ENCODE peak calls at places on chromosomes 16 and 17, in five cellular contexts. G is foreskin fibroblast, C is bronchial epithelial cell, R is upper lobe of right lung, S is NB4. J is an unnamed sample.

GRCh38 chr16:24141466-24141865 is 114.7 kb upstream of the CACNG3 start:
- DNase-seq in G (no peak), C (no peak), R (no peak), S (no peak), J (no peak)

GRCh38 chr17:28982191-28982793 is 23.5 kb downstream of the SEZ6 start:
- DNase-seq in G (no peak), C (no peak), R (no peak), S (peak), J (peak)

GRCh38 chr17:39729280-39729851 is 966 bp downstream of the MIEN1 start:
- DNase-seq in G (no peak), C (no peak), R (no peak), S (no peak), J (no peak)

GRCh38 chr16:27259710-27260109 is 8.9 kb downstream of the NSMCE1 start:
- DNase-seq in G (no peak), C (no peak), R (no peak), S (no peak), J (no peak)

GRCh38 chr16:69831212-69832123 is 69.3 kb downstream of the WWP2 start:
- DNase-seq in G (peak), C (peak), R (no peak), S (no peak), J (peak)

GRCh38 chr17:41975099-41976083 is 8.8 kb downstream of the CNP start:
- DNase-seq in G (peak), C (no peak), R (no peak), S (no peak), J (no peak)

GRCh38 chr17:59791603-59792457 is 84.4 kb downstream of the VMP1 start:
- DNase-seq in G (no peak), C (no peak), R (no peak), S (no peak), J (peak)

GRCh38 chr17:20008242-20009051 is 712 bp upstream of the SPECC1 start:
- DNase-seq in G (no peak), C (peak), R (no peak), S (peak), J (no peak)

GRCh38 chr17:17018612-17019429 is 23.4 kb upstream of the MPRIP start:
- DNase-seq in G (no peak), C (peak), R (peak), S (no peak), J (no peak)

GRCh38 chr16:30005341-30006094 is 5.3 kb downstream of the DOC2A start:
- DNase-seq in G (no peak), C (no peak), R (no peak), S (peak), J (peak)

GRCh38 chr16:5379948-5380347 is 282.4 kb upstream of the EEF2KMT start:
- DNase-seq in G (no peak), C (no peak), R (no peak), S (no peak), J (no peak)

GRCh38 chr16:47469227-47469626 is 8.1 kb downstream of the PHKB start:
- DNase-seq in G (no peak), C (no peak), R (no peak), S (no peak), J (no peak)

GRCh38 chr16:7321661-7322060 is 11.0 kb upstream of the RBFOX1 start:
- DNase-seq in G (no peak), C (no peak), R (no peak), S (peak), J (no peak)

GRCh38 chr16:27204232-27204915 is 1.0 kb downstream of the KDM8 start:
- DNase-seq in G (no peak), C (no peak), R (no peak), S (no peak), J (no peak)

GRCh38 chr16:20611350-20611902 is 35.3 kb upstream of the ACSM2B start:
- DNase-seq in G (no peak), C (no peak), R (peak), S (no peak), J (no peak)

GRCh38 chr16:74778646-74779045 is 4.0 kb upstream of the FA2H start:
- DNase-seq in G (no peak), C (no peak), R (no peak), S (no peak), J (no peak)

GRCh38 chr17:59330314-59330942 is 1.0 kb upstream of the YPEL2 start:
- DNase-seq in G (no peak), C (peak), R (peak), S (peak), J (peak)

GRCh38 chr17:57783338-57783742 is 38.2 kb upstream of the CCDC182 start:
- DNase-seq in G (peak), C (peak), R (peak), S (peak), J (peak)

GRCh38 chr17:44788139-44788538 is 29.4 kb downstream of the ADAM11 start:
- DNase-seq in G (no peak), C (no peak), R (peak), S (no peak), J (no peak)

GRCh38 chr16:56281256-56281805 is 90.0 kb downstream of the GNAO1 start:
- DNase-seq in G (no peak), C (peak), R (no peak), S (peak), J (no peak)

GRCh38 chr17:6448473-6448872 is 4.2 kb downstream of the PIMREG start:
- DNase-seq in G (no peak), C (no peak), R (no peak), S (no peak), J (no peak)

GRCh38 chr16:76946879-76947278 is 244.1 kb upstream of the MON1B start:
- DNase-seq in G (peak), C (peak), R (no peak), S (peak), J (peak)

GRCh38 chr16:88497561-88498420 is 44.7 kb downstream of the ZFPM1 start:
- DNase-seq in G (no peak), C (no peak), R (no peak), S (no peak), J (peak)

GRCh38 chr16:86231321-86231995 is 278.9 kb upstream of the FOXF1 start:
- DNase-seq in G (no peak), C (no peak), R (no peak), S (no peak), J (peak)

GRCh38 chr17:45262516-45263476 is 902 bp upstream of the SPATA32 start:
- DNase-seq in G (peak), C (peak), R (no peak), S (no peak), J (peak)

GRCh38 chr17:49508061-49508865 is 13.2 kb downstream of the NGFR start:
- DNase-seq in G (no peak), C (peak), R (no peak), S (no peak), J (peak)

GRCh38 chr17:74369221-74369620 is 1.9 kb downstream of the GPR142 start:
- DNase-seq in G (no peak), C (no peak), R (peak), S (peak), J (no peak)

GRCh38 chr16:4689091-4689671 is 4.2 kb upstream of the NUDT16L1 start:
- DNase-seq in G (no peak), C (no peak), R (peak), S (peak), J (no peak)

GRCh38 chr16:68244481-68244902 is 681 bp upstream of the PLA2G15 start:
- DNase-seq in G (no peak), C (no peak), R (no peak), S (no peak), J (no peak)

GRCh38 chr16:46961373-46962353 is 11.8 kb downstream of the DNAJA2 start:
- DNase-seq in G (peak), C (no peak), R (no peak), S (peak), J (no peak)

GRCh38 chr17:34823023-34823422 is 138.2 kb downstream of the CCT6B start:
- DNase-seq in G (no peak), C (no peak), R (no peak), S (peak), J (no peak)

GRCh38 chr16:24971718-24972117 is 43.5 kb downstream of the ARHGAP17 start:
- DNase-seq in G (no peak), C (no peak), R (no peak), S (no peak), J (no peak)

DNA sequence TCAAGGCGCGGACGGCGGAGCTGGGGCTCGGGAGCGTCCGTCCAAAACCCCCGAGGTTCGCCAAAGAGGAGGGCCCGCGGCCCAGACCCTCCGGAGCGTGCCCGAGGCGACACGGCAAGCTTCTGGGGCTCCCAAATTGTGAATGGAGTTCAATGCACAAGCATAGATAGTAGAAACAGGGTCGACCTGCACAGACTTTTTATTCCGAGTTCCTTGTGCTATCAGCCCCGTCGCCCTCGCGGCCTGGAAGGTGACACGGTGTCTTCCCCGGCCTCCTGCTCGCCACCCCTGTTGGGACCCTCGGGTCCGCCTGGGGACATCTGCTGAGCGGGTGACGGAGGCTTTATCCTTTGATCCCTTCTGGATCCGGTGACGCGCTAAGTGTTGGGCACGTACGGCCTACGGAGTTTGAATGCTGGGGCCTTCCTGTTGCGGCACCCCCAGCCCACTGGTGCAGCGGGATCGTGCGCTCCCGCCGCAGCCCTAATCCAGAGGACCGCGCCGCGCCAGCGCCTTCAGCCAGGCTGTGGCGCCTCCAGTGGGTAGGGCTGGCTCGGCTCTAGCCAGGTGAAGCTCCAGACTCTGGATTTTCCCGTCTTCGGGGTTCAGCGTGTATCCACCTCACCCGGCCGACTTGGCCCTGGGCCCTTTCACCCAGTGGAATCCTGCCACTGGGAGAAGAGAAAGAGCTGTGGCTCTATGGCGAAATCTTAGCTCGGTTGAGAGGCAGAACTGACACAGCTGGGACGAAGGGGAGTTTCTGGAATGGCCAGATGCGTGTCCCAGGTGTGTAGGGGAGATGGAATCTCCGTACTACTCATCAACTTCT is 17.0 kb upstream of the NTN1 start:
- DNase-seq in G (no peak), C (no peak), R (no peak), S (no peak), J (no peak)
- H3K4me3 ChIP-seq in G (no peak), C (no peak), R (peak), S (no peak), J (no peak)

GRCh38 chr17:82832411-82832810 is 7.4 kb downstream of the ZNF750 start:
- DNase-seq in G (no peak), C (no peak), R (peak), S (no peak), J (no peak)
- TF ChIP-seq CTCF in G (no peak), C (no peak), R (no peak), S (no peak), J (no peak)

DNA sequence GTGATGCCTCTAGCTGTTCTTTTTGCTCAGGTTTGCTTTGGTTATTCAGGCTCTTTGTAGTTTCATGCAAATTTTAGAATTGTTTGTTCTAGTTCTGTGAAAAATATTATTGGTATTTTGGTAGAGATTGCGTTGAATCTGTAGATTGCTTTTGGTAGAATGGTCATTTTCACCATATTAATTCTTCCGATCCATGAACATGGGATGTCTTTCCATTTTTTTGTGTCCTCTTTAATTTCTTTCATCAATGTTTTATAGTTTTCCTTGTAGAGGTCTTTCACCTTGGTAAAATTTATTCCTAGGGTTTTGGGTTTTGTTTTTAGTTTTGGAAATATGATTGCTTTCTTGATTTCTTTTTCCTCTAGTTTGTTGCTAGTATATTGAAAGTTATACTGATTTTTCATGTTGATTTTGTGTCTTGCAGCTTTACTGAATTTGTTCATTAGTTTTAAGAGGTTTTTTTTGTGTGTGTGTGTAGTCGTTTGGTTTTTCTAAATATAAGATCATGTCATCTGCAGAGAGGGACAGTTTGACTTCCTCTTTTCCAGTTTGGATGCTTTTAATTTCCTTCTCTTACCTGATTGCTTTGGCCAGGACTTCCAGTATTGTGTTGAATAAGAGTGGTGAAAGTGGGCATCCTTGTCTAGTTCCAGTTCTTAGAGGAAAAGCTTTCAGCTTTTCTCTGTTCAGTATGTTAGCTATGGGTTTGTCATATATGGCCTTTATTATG is 42.4 kb downstream of the NSRP1 start:
- DNase-seq in G (no peak), C (no peak), R (no peak), S (no peak), J (no peak)
- H3K4me3 ChIP-seq in G (no peak), C (no peak), R (no peak), S (no peak), J (no peak)

GRCh38 chr16:31713071-31713944 is 160.3 kb upstream of the ZNF267 start:
- DNase-seq in G (peak), C (peak), R (peak), S (peak), J (peak)

GRCh38 chr16:31710134-31710533 is 163.5 kb upstream of the ZNF267 start:
- DNase-seq in G (no peak), C (no peak), R (no peak), S (no peak), J (no peak)

GRCh38 chr16:31712064-31712540 is 161.5 kb upstream of the ZNF267 start:
- DNase-seq in G (no peak), C (no peak), R (no peak), S (no peak), J (no peak)

GRCh38 chr16:31710880-31711279 is 162.7 kb upstream of the ZNF267 start:
- DNase-seq in G (no peak), C (no peak), R (no peak), S (no peak), J (no peak)

DNA sequence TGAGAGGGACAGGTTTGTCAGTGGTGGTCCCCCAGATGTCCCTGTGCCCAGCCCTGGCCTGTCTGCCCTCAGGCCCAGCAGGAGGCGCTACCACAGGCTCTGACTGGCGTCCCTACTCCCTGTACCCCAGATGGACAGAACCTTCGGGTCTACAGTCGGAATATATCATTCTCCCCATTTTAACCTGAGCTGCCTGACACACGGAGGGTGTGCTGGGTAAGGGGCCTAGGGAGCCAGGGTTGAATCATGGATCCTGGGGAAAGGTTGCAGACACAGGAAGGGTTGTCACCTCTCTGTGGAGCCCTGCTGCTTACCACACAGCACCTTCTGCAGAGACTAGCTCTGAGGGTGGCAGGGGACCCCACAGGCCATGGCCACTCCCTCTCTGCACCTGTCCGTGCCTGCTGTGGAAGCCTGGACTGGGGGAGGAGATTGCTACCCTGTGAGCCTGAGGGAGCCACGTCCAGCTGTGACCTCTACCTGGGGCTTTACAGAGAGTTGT is 162.2 kb upstream of the ZNF267 start:
- DNase-seq in G (no peak), C (no peak), R (no peak), S (no peak), J (no peak)
- TF ChIP-seq CTCF in G (no peak), C (peak), R (no peak), S (no peak), J (no peak)

DNA sequence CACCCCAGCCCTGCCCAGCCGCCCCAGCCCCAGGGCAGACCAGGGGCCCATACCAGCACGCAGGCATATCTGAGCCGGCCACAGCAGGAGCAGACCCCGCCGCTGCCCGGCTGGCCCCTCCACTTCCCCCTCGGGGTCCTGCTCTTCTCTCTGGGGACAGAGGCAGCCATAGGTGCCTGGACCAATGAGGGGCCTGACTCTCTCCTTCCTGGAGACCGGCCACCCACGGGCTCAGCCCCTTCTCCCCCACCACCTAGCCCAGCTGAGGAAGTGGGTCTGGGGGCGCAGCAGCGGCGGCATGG is 3.8 kb downstream of the TMC6 start:
- DNase-seq in G (no peak), C (no peak), R (no peak), S (no peak), J (no peak)
- H3K4me3 ChIP-seq in G (no peak), C (no peak), R (no peak), S (peak), J (no peak)

GRCh38 chr16:3457434-3458252 is 14.2 kb downstream of the NAA60 start:
- DNase-seq in G (peak), C (peak), R (peak), S (peak), J (peak)
- TF ChIP-seq CTCF in G (peak), C (peak), R (peak), S (no peak), J (peak)

GRCh38 chr16:11253995-11254912 is 1.8 kb downstream of the SOCS1 start:
- DNase-seq in G (no peak), C (no peak), R (no peak), S (peak), J (no peak)
- H3K4me3 ChIP-seq in G (peak), C (peak), R (peak), S (peak), J (peak)

DNA sequence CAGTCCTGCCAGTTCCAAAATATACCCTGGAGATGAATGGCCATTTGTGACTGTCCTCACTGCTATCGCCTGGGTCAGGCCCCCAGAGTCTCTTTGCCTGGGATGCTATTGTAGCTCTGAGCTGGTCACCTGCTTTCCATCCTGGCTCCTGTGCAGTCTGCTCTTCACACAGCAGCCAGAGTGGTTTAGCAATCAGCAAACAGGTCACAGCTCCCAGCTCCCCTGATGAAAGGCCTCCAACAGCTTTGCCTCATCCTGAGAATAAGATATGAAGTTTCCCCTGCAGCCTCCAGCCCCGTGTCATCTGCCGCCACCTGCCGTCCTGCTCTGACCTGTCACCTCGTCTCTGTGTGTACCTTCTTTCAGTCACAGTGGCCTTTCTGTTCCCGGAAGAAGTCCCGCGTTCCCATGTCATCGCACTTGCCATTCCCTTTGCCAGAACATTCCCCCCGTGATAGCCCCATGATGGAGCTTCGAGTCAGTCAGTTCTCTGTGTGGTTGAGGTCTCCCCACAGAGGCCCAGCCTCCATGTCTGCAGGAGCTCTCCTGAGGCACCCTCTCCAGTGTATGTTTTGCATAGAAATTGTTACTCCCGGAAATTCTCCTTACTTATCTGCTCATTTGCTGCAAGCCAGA is 281.5 kb downstream of the SNX29 start:
- DNase-seq in G (no peak), C (no peak), R (no peak), S (no peak), J (no peak)
- TF ChIP-seq CTCF in G (no peak), C (peak), R (no peak), S (no peak), J (no peak)

J was measured in fibroblast of villous mesenchyme.